ENCODE peak calls at places on chromosomes 3 and 15, in four cellular contexts. M is K562, V is HepG2, T is GM12878. H is an unnamed sample.

GRCh38 chr3:186107148-186108105 is 1.5 kb downstream of the ETV5 start:
- DNase-seq in M (peak), V (peak), T (no peak), H (peak)

GRCh38 chr15:40246496-40247275 is 7.8 kb downstream of the PAK6 start:
- DNase-seq in M (no peak), V (no peak), T (no peak), H (no peak)

GRCh38 chr3:176352716-176353334 is 844.5 kb downstream of the TBL1XR1 start:
- DNase-seq in M (no peak), V (no peak), T (no peak), H (no peak)

GRCh38 chr3:195001961-195002861 is 268.7 kb downstream of the XXYLT1 start:
- DNase-seq in M (peak), V (peak), T (peak), H (peak)

GRCh38 chr15:67100124-67100791 is 34.9 kb downstream of the SMAD3 start:
- DNase-seq in M (no peak), V (no peak), T (no peak), H (no peak)

GRCh38 chr3:149101154-149101553 is 14.8 kb upstream of the HLTF start:
- DNase-seq in M (no peak), V (no peak), T (no peak), H (no peak)

GRCh38 chr3:111238896-111239295 is 167.3 kb downstream of the NECTIN3 start:
- DNase-seq in M (no peak), V (no peak), T (peak), H (no peak)

GRCh38 chr3:160830792-160831191 is 74.8 kb downstream of the PPM1L start:
- DNase-seq in M (no peak), V (no peak), T (no peak), H (no peak)

GRCh38 chr3:186807231-186807630 is 949 bp upstream of the RFC4 start:
- DNase-seq in M (peak), V (no peak), T (no peak), H (no peak)

GRCh38 chr3:152175576-152175883 is 93.2 kb upstream of the MBNL1 start:
- DNase-seq in M (no peak), V (no peak), T (no peak), H (no peak)

GRCh38 chr15:68310178-68310810 is 32.7 kb downstream of the FEM1B start:
- DNase-seq in M (no peak), V (no peak), T (no peak), H (peak)

GRCh38 chr3:195270350-195271115 is 426 bp downstream of the XXYLT1 start:
- DNase-seq in M (peak), V (peak), T (no peak), H (peak)

GRCh38 chr3:186990878-186991308 is 60.6 kb downstream of the ST6GAL1 start:
- DNase-seq in M (no peak), V (no peak), T (no peak), H (no peak)

GRCh38 chr3:42749753-42750231 is 23.3 kb downstream of the CCDC13 start:
- DNase-seq in M (peak), V (no peak), T (no peak), H (no peak)

GRCh38 chr3:140093742-140094141 is 158.8 kb downstream of the CLSTN2 start:
- DNase-seq in M (no peak), V (no peak), T (no peak), H (no peak)

GRCh38 chr15:67026171-67026967 is 39.0 kb upstream of the SMAD3 start:
- DNase-seq in M (no peak), V (no peak), T (no peak), H (no peak)

GRCh38 chr3:190387578-190388213 is at the start of gene CLDN16:
- DNase-seq in M (no peak), V (no peak), T (no peak), H (no peak)

GRCh38 chr3:16486201-16486600 is 27.3 kb downstream of the RFTN1 start:
- DNase-seq in M (no peak), V (no peak), T (no peak), H (no peak)

GRCh38 chr15:90650956-90651689 is 66.0 kb upstream of the BLM start:
- DNase-seq in M (peak), V (no peak), T (no peak), H (no peak)

GRCh38 chr15:99425666-99426301 is 140.0 kb upstream of the MEF2A start:
- DNase-seq in M (no peak), V (no peak), T (no peak), H (no peak)

GRCh38 chr15:90558182-90558581 is 28.5 kb downstream of the CRTC3 start:
- DNase-seq in M (peak), V (peak), T (no peak), H (peak)

GRCh38 chr3:194928831-194929594 is 243.3 kb downstream of the FAM43A start:
- DNase-seq in M (peak), V (no peak), T (no peak), H (no peak)

GRCh38 chr3:194561306-194561974 is 71.8 kb downstream of the TMEM44 start:
- DNase-seq in M (peak), V (no peak), T (no peak), H (no peak)

GRCh38 chr3:170707899-170708298 is 122.0 kb upstream of the SLC7A14 start:
- DNase-seq in M (no peak), V (no peak), T (no peak), H (no peak)

GRCh38 chr15:85005744-85006143 is 24.1 kb downstream of the PDE8A start:
- DNase-seq in M (no peak), V (no peak), T (no peak), H (no peak)

GRCh38 chr3:150194513-150194912 is 213.6 kb upstream of the TSC22D2 start:
- DNase-seq in M (no peak), V (no peak), T (no peak), H (no peak)

GRCh38 chr3:114622001-114622400 is 328.2 kb downstream of the TIGIT start:
- DNase-seq in M (no peak), V (no peak), T (no peak), H (no peak)

GRCh38 chr3:17805461-17805940 is 63.1 kb upstream of the TBC1D5 start:
- DNase-seq in M (no peak), V (no peak), T (no peak), H (no peak)

GRCh38 chr15:22839046-22839705 is 710 bp downstream of the NIPA2 start:
- DNase-seq in M (no peak), V (no peak), T (no peak), H (no peak)

GRCh38 chr3:162743091-162743490 is 1246.5 kb downstream of the OTOL1 start:
- DNase-seq in M (no peak), V (no peak), T (no peak), H (no peak)

GRCh38 chr3:49199244-49199899 is 28.0 kb downstream of the KLHDC8B start:
- DNase-seq in M (no peak), V (no peak), T (no peak), H (peak)

GRCh38 chr3:19073341-19074105 is 74.8 kb upstream of the KCNH8 start:
- DNase-seq in M (no peak), V (no peak), T (no peak), H (no peak)

GRCh38 chr15:101615986-101616848 is 36.0 kb downstream of the TM2D3 start:
- DNase-seq in M (peak), V (peak), T (no peak), H (no peak)

GRCh38 chr15:66876423-66876730 is 174.3 kb downstream of the SMAD6 start:
- DNase-seq in M (peak), V (no peak), T (no peak), H (no peak)

GRCh38 chr3:159775372-159775961 is 213.2 kb upstream of the IL12A start:
- DNase-seq in M (no peak), V (no peak), T (no peak), H (peak)
- H3K27ac ChIP-seq in M (no peak), V (no peak), T (no peak), H (no peak)

DNA sequence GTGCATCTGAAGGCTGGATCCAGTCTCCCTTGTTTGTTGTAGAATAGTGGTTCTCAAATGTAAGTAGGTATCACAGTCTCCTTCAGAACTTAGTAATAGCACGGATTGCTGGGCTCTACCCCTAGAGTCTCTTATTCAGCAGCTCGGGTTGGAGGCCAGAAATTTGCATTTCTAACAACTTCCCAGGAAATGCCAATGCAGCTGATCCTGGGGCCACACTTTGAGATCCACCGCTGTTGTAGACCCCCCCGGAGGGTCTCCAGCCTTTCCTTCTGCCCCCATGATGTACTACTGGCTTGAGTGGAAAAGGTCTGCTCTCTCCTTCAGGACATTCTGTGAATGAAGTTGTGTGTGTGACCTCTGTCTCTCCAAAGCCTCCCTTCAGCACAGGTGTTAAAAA is 153.8 kb upstream of the CTNNB1 start:
- DNase-seq in M (no peak), V (no peak), T (no peak), H (no peak)
- H2AFZ ChIP-seq in M (no peak), V (no peak), T (no peak), H (no peak)

DNA sequence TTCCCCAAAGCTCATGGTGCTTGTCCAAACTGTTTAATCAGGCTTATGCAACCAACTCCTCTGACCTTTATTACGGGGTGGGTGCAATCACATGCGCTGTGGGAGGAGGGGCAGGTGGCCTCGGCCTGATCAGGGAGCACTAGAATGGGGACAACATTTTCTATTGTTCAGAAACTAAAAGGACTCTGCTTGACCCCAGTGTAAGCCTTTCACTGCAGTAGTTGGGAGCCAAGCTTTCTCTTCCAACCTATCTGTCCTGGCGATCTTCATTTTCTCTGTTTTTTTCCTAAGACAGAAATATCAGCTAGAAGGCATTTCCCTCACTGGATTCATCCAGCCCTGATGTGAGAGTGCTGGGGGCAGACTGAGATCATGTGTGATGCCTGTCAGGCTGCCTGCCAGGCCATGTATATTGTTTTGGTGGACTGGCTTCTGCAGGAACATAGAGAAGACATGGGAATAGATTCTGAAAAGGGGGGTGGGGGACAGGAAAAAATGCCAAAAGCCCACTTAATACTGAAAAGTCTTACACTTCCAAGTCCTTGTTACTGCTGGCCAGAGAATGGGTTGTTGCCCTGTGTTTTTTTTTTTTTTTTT is 627.0 kb upstream of the TBL1XR1 start:
- DNase-seq in M (no peak), V (peak), T (no peak), H (peak)
- TF ChIP-seq TAF1 in M (no peak), V (no peak), T (no peak), H (no peak)

GRCh38 chr3:100184960-100185566 is 70.8 kb upstream of the FILIP1L start:
- DNase-seq in M (no peak), V (no peak), T (no peak), H (no peak)

GRCh38 chr3:100189444-100189964 is 71.3 kb upstream of the TBC1D23 start:
- DNase-seq in M (no peak), V (no peak), T (no peak), H (no peak)

GRCh38 chr3:100183608-100184125 is 69.4 kb upstream of the FILIP1L start:
- DNase-seq in M (no peak), V (no peak), T (no peak), H (no peak)

GRCh38 chr3:100185847-100186246 is 71.5 kb upstream of the FILIP1L start:
- DNase-seq in M (no peak), V (no peak), T (no peak), H (no peak)
- H3K27ac ChIP-seq in M (no peak), V (no peak), T (no peak), H (no peak)

DNA sequence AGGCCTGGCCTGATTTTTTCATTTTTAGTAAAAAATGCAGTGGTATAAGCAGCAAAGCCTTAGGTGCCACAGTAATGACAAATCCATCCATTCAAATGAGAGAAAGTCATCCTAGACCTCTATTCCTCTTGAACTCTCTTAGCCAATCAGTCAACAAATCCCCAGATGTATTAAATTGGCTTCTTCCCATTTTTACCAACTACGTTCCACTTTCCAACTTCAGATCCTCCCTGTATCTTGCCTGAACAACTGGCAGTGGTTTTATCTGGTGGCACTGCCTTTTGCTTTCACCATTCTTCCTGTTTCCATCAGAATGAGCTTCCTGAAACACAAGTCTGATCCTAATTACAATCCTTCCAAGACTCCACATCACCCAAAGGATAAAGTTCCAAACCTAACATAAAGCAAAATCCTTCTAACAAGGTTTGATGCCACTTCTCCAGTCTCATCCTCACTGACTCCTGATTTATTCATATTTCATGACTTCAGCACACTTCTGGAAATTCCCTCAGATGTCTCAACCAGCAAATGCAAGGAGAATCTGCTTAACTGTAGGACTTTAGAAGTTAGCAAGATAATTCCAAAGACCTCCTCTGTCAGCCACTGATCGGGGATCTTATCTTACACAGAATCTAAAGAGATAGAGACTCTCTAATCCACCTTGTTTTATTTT is 69.8 kb upstream of the SLC4A7 start:
- DNase-seq in M (no peak), V (no peak), T (no peak), H (no peak)
- H2AFZ ChIP-seq in M (no peak), V (no peak), T (no peak), H (peak)

GRCh38 chr3:50850639-50851511 is 176.1 kb downstream of the DOCK3 start:
- DNase-seq in M (no peak), V (no peak), T (no peak), H (no peak)
- TF ChIP-seq TAF1 in M (no peak), V (no peak), T (no peak), H (no peak)

GRCh38 chr15:60721706-60722105 is 242.8 kb upstream of the ICE2 start:
- DNase-seq in M (no peak), V (no peak), T (no peak), H (no peak)
- H3K27ac ChIP-seq in M (no peak), V (no peak), T (peak), H (no peak)

H was measured in SK-N-SH.